ENCODE peak calls at places on chromosomes 5 and 9, in seven cellular contexts. T is pons; B is stimulated activated CD4-positive, alpha-beta T cell treated with anti-CD3 and anti-CD28 coated beads, Interleukin-4, amount 100 ng/mL, for 24 hours; P is bronchial epithelial cell; Q is RPMI7951; Y is M059J; G is substantia nigra. F is an unnamed sample.

GRCh38 chr9:34994429-34995287 is 5.1 kb downstream of the DNAJB5 start:
- DNase-seq in Y (peak; percentile 58), B (no peak), G (peak; percentile 25), Q (peak; percentile 32), P (peak; percentile 66), T (no peak), F (peak; percentile 43)

GRCh38 chr9:133835273-133835901 is 97.2 kb upstream of the SARDH start:
- DNase-seq in T (no peak), Y (no peak), B (no peak), Q (no peak), P (peak; percentile 46), G (no peak), F (no peak)

GRCh38 chr5:43075319-43076293 is 35.5 kb upstream of the ANXA2R start:
- DNase-seq in B (no peak), G (no peak), P (no peak), Q (no peak), T (no peak), Y (no peak), F (no peak)

GRCh38 chr5:154506049-154506715 is 28.2 kb upstream of the HAND1 start:
- DNase-seq in P (no peak), G (no peak), Q (no peak), T (no peak), Y (no peak), B (no peak), F (no peak)

GRCh38 chr5:178187014-178187413 is at the start of gene GMCL2:
- DNase-seq in B (no peak), Y (no peak), P (no peak), G (no peak), Q (no peak), T (no peak), F (no peak)

GRCh38 chr9:109264865-109265532 is 55.9 kb downstream of the EPB41L4B start:
- DNase-seq in Q (peak; percentile 22), G (no peak), B (no peak), T (no peak), Y (no peak), P (peak; percentile 45), F (peak; percentile 73)

GRCh38 chr9:68545033-68545705 is 4.5 kb upstream of the TMEM252 start:
- DNase-seq in G (no peak), B (no peak), Q (no peak), T (no peak), P (no peak), Y (no peak), F (no peak)

GRCh38 chr9:4327504-4328191 is 27.8 kb upstream of the GLIS3 start:
- DNase-seq in P (peak; percentile 29), B (no peak), T (no peak), Y (peak; percentile 76), G (no peak), Q (peak; percentile 60), F (no peak)

GRCh38 chr5:155013526-155013925 is at the start of gene KIF4B:
- DNase-seq in B (no peak), Y (no peak), Q (no peak), P (no peak), T (no peak), G (no peak), F (no peak)